ENCODE peak calls at places on chromosome 12, in nine cellular contexts. One of them, this sample, is unnamed.

GRCh38 chr12:114391088-114391487 is 14.9 kb downstream of the TBX5 start:
- DNase-seq in H4: no peak
- DNase-seq in AG10803: peak
- DNase-seq in astrocyte of the cerebellum: no peak
- DNase-seq in foreskin keratinocyte: no peak
- DNase-seq in cerebellar cortex: no peak
- DNase-seq in mucosa of descending colon: no peak
- DNase-seq in lower leg skin: no peak
- DNase-seq in right lobe of liver: no peak
- DNase-seq in this sample: no peak

GRCh38 chr12:2467447-2468195 is 327.1 kb upstream of the FKBP4 start:
- DNase-seq in H4: no peak
- DNase-seq in AG10803: no peak
- DNase-seq in astrocyte of the cerebellum: no peak
- DNase-seq in foreskin keratinocyte: no peak
- DNase-seq in cerebellar cortex: no peak
- DNase-seq in mucosa of descending colon: no peak
- DNase-seq in lower leg skin: peak
- DNase-seq in right lobe of liver: no peak
- DNase-seq in this sample: no peak

GRCh38 chr12:90268574-90268973 is 559.9 kb upstream of the ATP2B1 start:
- DNase-seq in H4: no peak
- DNase-seq in AG10803: no peak
- DNase-seq in astrocyte of the cerebellum: no peak
- DNase-seq in foreskin keratinocyte: no peak
- DNase-seq in cerebellar cortex: no peak
- DNase-seq in mucosa of descending colon: no peak
- DNase-seq in lower leg skin: no peak
- DNase-seq in right lobe of liver: no peak
- DNase-seq in this sample: no peak

GRCh38 chr12:111428728-111429175 is 23.0 kb downstream of the SH2B3 start:
- DNase-seq in H4: no peak
- DNase-seq in AG10803: no peak
- DNase-seq in astrocyte of the cerebellum: no peak
- DNase-seq in foreskin keratinocyte: no peak
- DNase-seq in cerebellar cortex: no peak
- DNase-seq in mucosa of descending colon: peak
- DNase-seq in lower leg skin: peak
- DNase-seq in right lobe of liver: peak
- DNase-seq in this sample: no peak

GRCh38 chr12:19431407-19432308 is 7.6 kb upstream of the AEBP2 start:
- DNase-seq in H4: no peak
- DNase-seq in AG10803: peak
- DNase-seq in astrocyte of the cerebellum: peak
- DNase-seq in foreskin keratinocyte: peak
- DNase-seq in cerebellar cortex: no peak
- DNase-seq in mucosa of descending colon: no peak
- DNase-seq in lower leg skin: no peak
- DNase-seq in right lobe of liver: no peak
- DNase-seq in this sample: no peak

GRCh38 chr12:92927055-92927435 is 2.0 kb downstream of the EEA1 start:
- DNase-seq in H4: peak
- DNase-seq in AG10803: peak
- DNase-seq in astrocyte of the cerebellum: no peak
- DNase-seq in foreskin keratinocyte: peak
- DNase-seq in cerebellar cortex: peak
- DNase-seq in mucosa of descending colon: no peak
- DNase-seq in lower leg skin: no peak
- DNase-seq in right lobe of liver: no peak
- DNase-seq in this sample: no peak

GRCh38 chr12:104964167-104964566 is 6.1 kb upstream of the SLC41A2 start:
- DNase-seq in H4: no peak
- DNase-seq in AG10803: no peak
- DNase-seq in astrocyte of the cerebellum: no peak
- DNase-seq in foreskin keratinocyte: no peak
- DNase-seq in cerebellar cortex: no peak
- DNase-seq in mucosa of descending colon: no peak
- DNase-seq in lower leg skin: no peak
- DNase-seq in right lobe of liver: no peak
- DNase-seq in this sample: no peak

GRCh38 chr12:75561921-75562320 is 50.5 kb upstream of the KRR1 start:
- DNase-seq in H4: no peak
- DNase-seq in AG10803: no peak
- DNase-seq in astrocyte of the cerebellum: no peak
- DNase-seq in foreskin keratinocyte: no peak
- DNase-seq in cerebellar cortex: no peak
- DNase-seq in mucosa of descending colon: no peak
- DNase-seq in lower leg skin: no peak
- DNase-seq in right lobe of liver: no peak
- DNase-seq in this sample: no peak

GRCh38 chr12:62278022-62278421 is 17.8 kb downstream of the USP15 start:
- DNase-seq in H4: no peak
- DNase-seq in AG10803: no peak
- DNase-seq in astrocyte of the cerebellum: no peak
- DNase-seq in foreskin keratinocyte: no peak
- DNase-seq in cerebellar cortex: no peak
- DNase-seq in mucosa of descending colon: no peak
- DNase-seq in lower leg skin: no peak
- DNase-seq in right lobe of liver: no peak
- DNase-seq in this sample: no peak

GRCh38 chr12:52813885-52814709 is at the start of gene KRT4:
- DNase-seq in H4: no peak
- DNase-seq in AG10803: peak
- DNase-seq in astrocyte of the cerebellum: no peak
- DNase-seq in foreskin keratinocyte: no peak
- DNase-seq in cerebellar cortex: no peak
- DNase-seq in mucosa of descending colon: no peak
- DNase-seq in lower leg skin: no peak
- DNase-seq in right lobe of liver: no peak
- DNase-seq in this sample: no peak

GRCh38 chr12:114668151-114668891 is 15.7 kb downstream of the TBX3 start:
- DNase-seq in H4: peak
- DNase-seq in AG10803: peak
- DNase-seq in astrocyte of the cerebellum: no peak
- DNase-seq in foreskin keratinocyte: peak
- DNase-seq in cerebellar cortex: peak
- DNase-seq in mucosa of descending colon: peak
- DNase-seq in lower leg skin: peak
- DNase-seq in right lobe of liver: peak
- DNase-seq in this sample: peak

GRCh38 chr12:87491598-87491997 is 537.6 kb downstream of the C12orf50 start:
- DNase-seq in H4: no peak
- DNase-seq in AG10803: no peak
- DNase-seq in astrocyte of the cerebellum: no peak
- DNase-seq in foreskin keratinocyte: no peak
- DNase-seq in cerebellar cortex: no peak
- DNase-seq in mucosa of descending colon: no peak
- DNase-seq in lower leg skin: no peak
- DNase-seq in right lobe of liver: no peak
- DNase-seq in this sample: no peak

GRCh38 chr12:8780389-8780788 is 42.0 kb upstream of the A2ML1 start:
- DNase-seq in H4: peak
- DNase-seq in AG10803: peak
- DNase-seq in astrocyte of the cerebellum: peak
- DNase-seq in foreskin keratinocyte: peak
- DNase-seq in cerebellar cortex: peak
- DNase-seq in mucosa of descending colon: no peak
- DNase-seq in lower leg skin: no peak
- DNase-seq in right lobe of liver: no peak
- DNase-seq in this sample: no peak

GRCh38 chr12:103680591-103681065 is 93.6 kb downstream of the STAB2 start:
- DNase-seq in H4: no peak
- DNase-seq in AG10803: no peak
- DNase-seq in astrocyte of the cerebellum: no peak
- DNase-seq in foreskin keratinocyte: no peak
- DNase-seq in cerebellar cortex: no peak
- DNase-seq in mucosa of descending colon: peak
- DNase-seq in lower leg skin: no peak
- DNase-seq in right lobe of liver: no peak
- DNase-seq in this sample: peak

GRCh38 chr12:80264891-80265290 is 165.6 kb downstream of the OTOGL start:
- DNase-seq in H4: no peak
- DNase-seq in AG10803: no peak
- DNase-seq in astrocyte of the cerebellum: no peak
- DNase-seq in foreskin keratinocyte: no peak
- DNase-seq in cerebellar cortex: no peak
- DNase-seq in mucosa of descending colon: no peak
- DNase-seq in lower leg skin: no peak
- DNase-seq in right lobe of liver: no peak
- DNase-seq in this sample: no peak

GRCh38 chr12:31317471-31318397 is 8.2 kb downstream of the SINHCAF start:
- DNase-seq in H4: no peak
- DNase-seq in AG10803: peak
- DNase-seq in astrocyte of the cerebellum: no peak
- DNase-seq in foreskin keratinocyte: peak
- DNase-seq in cerebellar cortex: peak
- DNase-seq in mucosa of descending colon: no peak
- DNase-seq in lower leg skin: no peak
- DNase-seq in right lobe of liver: no peak
- DNase-seq in this sample: no peak

GRCh38 chr12:54021432-54022013 is 6.7 kb upstream of the HOXC6 start:
- DNase-seq in H4: peak
- DNase-seq in AG10803: peak
- DNase-seq in astrocyte of the cerebellum: no peak
- DNase-seq in foreskin keratinocyte: no peak
- DNase-seq in cerebellar cortex: no peak
- DNase-seq in mucosa of descending colon: no peak
- DNase-seq in lower leg skin: no peak
- DNase-seq in right lobe of liver: no peak
- DNase-seq in this sample: no peak

GRCh38 chr12:39103552-39104165 is 198.3 kb upstream of the CPNE8 start:
- DNase-seq in H4: peak
- DNase-seq in AG10803: peak
- DNase-seq in astrocyte of the cerebellum: peak
- DNase-seq in foreskin keratinocyte: peak
- DNase-seq in cerebellar cortex: peak
- DNase-seq in mucosa of descending colon: no peak
- DNase-seq in lower leg skin: no peak
- DNase-seq in right lobe of liver: no peak
- DNase-seq in this sample: no peak

GRCh38 chr12:104456417-104456949 is at the start of gene CHST11:
- DNase-seq in H4: peak
- DNase-seq in AG10803: peak
- DNase-seq in astrocyte of the cerebellum: peak
- DNase-seq in foreskin keratinocyte: peak
- DNase-seq in cerebellar cortex: peak
- DNase-seq in mucosa of descending colon: peak
- DNase-seq in lower leg skin: peak
- DNase-seq in right lobe of liver: peak
- DNase-seq in this sample: peak

GRCh38 chr12:53999596-54000104 is 311 bp upstream of the HOXC9 start:
- DNase-seq in H4: peak
- DNase-seq in AG10803: peak
- DNase-seq in astrocyte of the cerebellum: no peak
- DNase-seq in foreskin keratinocyte: no peak
- DNase-seq in cerebellar cortex: peak
- DNase-seq in mucosa of descending colon: no peak
- DNase-seq in lower leg skin: peak
- DNase-seq in right lobe of liver: no peak
- DNase-seq in this sample: peak

GRCh38 chr12:64104376-64104775 is 117.7 kb downstream of the KICS2 start:
- DNase-seq in H4: no peak
- DNase-seq in AG10803: peak
- DNase-seq in astrocyte of the cerebellum: no peak
- DNase-seq in foreskin keratinocyte: peak
- DNase-seq in cerebellar cortex: no peak
- DNase-seq in mucosa of descending colon: no peak
- DNase-seq in lower leg skin: no peak
- DNase-seq in right lobe of liver: no peak
- DNase-seq in this sample: peak

GRCh38 chr12:51070004-51070403 is 13.4 kb downstream of the CSRNP2 start:
- DNase-seq in H4: peak
- DNase-seq in AG10803: peak
- DNase-seq in astrocyte of the cerebellum: no peak
- DNase-seq in foreskin keratinocyte: peak
- DNase-seq in cerebellar cortex: no peak
- DNase-seq in mucosa of descending colon: no peak
- DNase-seq in lower leg skin: no peak
- DNase-seq in right lobe of liver: peak
- DNase-seq in this sample: no peak

GRCh38 chr12:118714500-118714899 is 266.8 kb upstream of the SRRM4 start:
- DNase-seq in H4: no peak
- DNase-seq in AG10803: no peak
- DNase-seq in astrocyte of the cerebellum: no peak
- DNase-seq in foreskin keratinocyte: no peak
- DNase-seq in cerebellar cortex: no peak
- DNase-seq in mucosa of descending colon: no peak
- DNase-seq in lower leg skin: no peak
- DNase-seq in right lobe of liver: no peak
- DNase-seq in this sample: no peak

GRCh38 chr12:111904438-111904837 is 62.4 kb downstream of the MAPKAPK5 start:
- DNase-seq in H4: no peak
- DNase-seq in AG10803: no peak
- DNase-seq in astrocyte of the cerebellum: no peak
- DNase-seq in foreskin keratinocyte: no peak
- DNase-seq in cerebellar cortex: no peak
- DNase-seq in mucosa of descending colon: no peak
- DNase-seq in lower leg skin: no peak
- DNase-seq in right lobe of liver: no peak
- DNase-seq in this sample: no peak

GRCh38 chr12:120711411-120711810 is 1.2 kb downstream of the UNC119B start:
- DNase-seq in H4: no peak
- DNase-seq in AG10803: no peak
- DNase-seq in astrocyte of the cerebellum: no peak
- DNase-seq in foreskin keratinocyte: no peak
- DNase-seq in cerebellar cortex: peak
- DNase-seq in mucosa of descending colon: no peak
- DNase-seq in lower leg skin: no peak
- DNase-seq in right lobe of liver: no peak
- DNase-seq in this sample: no peak

GRCh38 chr12:81222841-81223595 is 145.1 kb downstream of the ACSS3 start:
- DNase-seq in H4: no peak
- DNase-seq in AG10803: peak
- DNase-seq in astrocyte of the cerebellum: no peak
- DNase-seq in foreskin keratinocyte: no peak
- DNase-seq in cerebellar cortex: no peak
- DNase-seq in mucosa of descending colon: no peak
- DNase-seq in lower leg skin: no peak
- DNase-seq in right lobe of liver: no peak
- DNase-seq in this sample: no peak

GRCh38 chr12:120639771-120640721 is at the start of gene CABP1:
- DNase-seq in H4: no peak
- DNase-seq in AG10803: no peak
- DNase-seq in astrocyte of the cerebellum: no peak
- DNase-seq in foreskin keratinocyte: no peak
- DNase-seq in cerebellar cortex: peak
- DNase-seq in mucosa of descending colon: peak
- DNase-seq in lower leg skin: no peak
- DNase-seq in right lobe of liver: no peak
- DNase-seq in this sample: no peak

GRCh38 chr12:125202421-125202820 is 137.2 kb downstream of the AACS start:
- DNase-seq in H4: no peak
- DNase-seq in AG10803: no peak
- DNase-seq in astrocyte of the cerebellum: no peak
- DNase-seq in foreskin keratinocyte: no peak
- DNase-seq in cerebellar cortex: no peak
- DNase-seq in mucosa of descending colon: no peak
- DNase-seq in lower leg skin: no peak
- DNase-seq in right lobe of liver: no peak
- DNase-seq in this sample: no peak

GRCh38 chr12:22658214-22658613 is 33.2 kb downstream of the ETNK1 start:
- DNase-seq in H4: no peak
- DNase-seq in AG10803: peak
- DNase-seq in astrocyte of the cerebellum: peak
- DNase-seq in foreskin keratinocyte: peak
- DNase-seq in cerebellar cortex: no peak
- DNase-seq in mucosa of descending colon: no peak
- DNase-seq in lower leg skin: no peak
- DNase-seq in right lobe of liver: no peak
- DNase-seq in this sample: no peak

GRCh38 chr12:131929530-131930456 is 717 bp downstream of the PUS1 start:
- DNase-seq in H4: no peak
- DNase-seq in AG10803: peak
- DNase-seq in astrocyte of the cerebellum: no peak
- DNase-seq in foreskin keratinocyte: peak
- DNase-seq in cerebellar cortex: no peak
- DNase-seq in mucosa of descending colon: peak
- DNase-seq in lower leg skin: no peak
- DNase-seq in right lobe of liver: peak
- DNase-seq in this sample: no peak

GRCh38 chr12:15883536-15883935 is 1.3 kb downstream of the STRAP start:
- DNase-seq in H4: no peak
- DNase-seq in AG10803: no peak
- DNase-seq in astrocyte of the cerebellum: no peak
- DNase-seq in foreskin keratinocyte: no peak
- DNase-seq in cerebellar cortex: no peak
- DNase-seq in mucosa of descending colon: no peak
- DNase-seq in lower leg skin: no peak
- DNase-seq in right lobe of liver: no peak
- DNase-seq in this sample: no peak

This sample was measured in uterus.